ENCODE peak calls at places on chromosomes 7 and 10, in four cellular contexts. G, Z, B and M are unnamed samples.

GRCh38 chr7:116357776-116358670 is 141.5 kb upstream of the CAV2 start:
- DNase-seq in G (no peak), Z (peak; percentile 62), B (no peak), M (no peak)

GRCh38 chr10:101158101-101159058 is 27.3 kb downstream of the TLX1 start:
- DNase-seq in G (no peak), Z (no peak), B (no peak), M (no peak)

GRCh38 chr10:111835562-111835961 is 348.0 kb downstream of the GPAM start:
- DNase-seq in G (no peak), Z (no peak), B (no peak), M (no peak)

GRCh38 chr7:90749774-90750173 is 153.7 kb downstream of the CDK14 start:
- DNase-seq in G (no peak), Z (peak; percentile 33), B (no peak), M (no peak)

GRCh38 chr7:33299425-33299824 is 170.1 kb downstream of the BBS9 start:
- DNase-seq in G (no peak), Z (no peak), B (no peak), M (no peak)

GRCh38 chr7:43721193-43721806 is 8.0 kb downstream of the COA1 start:
- DNase-seq in G (no peak), Z (peak; percentile 71), B (no peak), M (peak; percentile 83)

GRCh38 chr7:100100420-100101015 is 679 bp downstream of the MCM7 start:
- DNase-seq in G (peak; percentile 92), Z (peak; percentile 98), B (peak; percentile 90), M (peak; percentile 98)

GRCh38 chr7:74043523-74043951 is 15.6 kb downstream of the ELN start:
- DNase-seq in G (peak; percentile 78), Z (peak; percentile 64), B (no peak), M (no peak)

GRCh38 chr10:16436367-16436757 is 448 bp upstream of the PTER start:
- DNase-seq in G (no peak), Z (no peak), B (no peak), M (peak; percentile 26)

GRCh38 chr7:82032899-82033298 is 263.1 kb upstream of the HGF start:
- DNase-seq in G (no peak), Z (no peak), B (no peak), M (no peak)

GRCh38 chr7:44581426-44581906 is 565 bp downstream of the TMED4 start:
- DNase-seq in G (no peak), Z (no peak), B (no peak), M (peak; percentile 21)

GRCh38 chr10:6564367-6564766 is 15.7 kb downstream of the PRKCQ start:
- DNase-seq in G (no peak), Z (no peak), B (no peak), M (no peak)

GRCh38 chr7:127652333-127653248 is 597 bp downstream of the SND1 start:
- DNase-seq in G (no peak), Z (peak; percentile 62), B (no peak), M (peak; percentile 49)

GRCh38 chr7:24057243-24057642 is 226.7 kb upstream of the NPY start:
- DNase-seq in G (no peak), Z (no peak), B (no peak), M (no peak)

GRCh38 chr7:99362801-99363200 is 11.7 kb upstream of the ARPC1B start:
- DNase-seq in G (no peak), Z (peak; percentile 96), B (no peak), M (peak; percentile 60)

GRCh38 chr7:50584386-50584785 is 19.2 kb upstream of the DDC start:
- DNase-seq in G (no peak), Z (no peak), B (no peak), M (no peak)

GRCh38 chr10:121833387-121833786 is 94.4 kb downstream of the ATE1 start:
- DNase-seq in G (no peak), Z (no peak), B (no peak), M (no peak)

GRCh38 chr10:128147064-128147463 is 20.8 kb upstream of the MKI67 start:
- DNase-seq in G (no peak), Z (no peak), B (no peak), M (no peak)

GRCh38 chr10:132536241-132536963 is 1.2 kb upstream of the INPP5A start:
- DNase-seq in G (no peak), Z (no peak), B (no peak), M (no peak)

GRCh38 chr10:86968271-86968993 is at the start of gene ADIRF:
- DNase-seq in G (peak; percentile 37), Z (no peak), B (peak; percentile 46), M (peak; percentile 68)

GRCh38 chr7:16647435-16647960 is 1.5 kb downstream of the BZW2 start:
- DNase-seq in G (no peak), Z (peak; percentile 36), B (no peak), M (no peak)

GRCh38 chr10:86327954-86328705 is 38.5 kb downstream of the GRID1 start:
- DNase-seq in G (no peak), Z (no peak), B (no peak), M (no peak)

GRCh38 chr10:63711866-63712716 is 190.9 kb downstream of the REEP3 start:
- DNase-seq in G (no peak), Z (peak; percentile 97), B (no peak), M (peak; percentile 11)

GRCh38 chr10:75904499-75905283 is 473.3 kb downstream of the LRMDA start:
- DNase-seq in G (no peak), Z (no peak), B (no peak), M (peak; percentile 55)

GRCh38 chr10:46992794-46993552 is 81.7 kb downstream of the PTPN20 start:
- DNase-seq in G (peak; percentile 50), Z (peak; percentile 50), B (peak; percentile 56), M (peak; percentile 2)

GRCh38 chr10:92809845-92810244 is 38.5 kb upstream of the EXOC6 start:
- DNase-seq in G (no peak), Z (no peak), B (peak; percentile 16), M (no peak)

GRCh38 chr7:151006590-151007300 is 15.9 kb downstream of the NOS3 start:
- DNase-seq in G (peak; percentile 24), Z (no peak), B (no peak), M (no peak)
- H3K4ac ChIP-seq in G (no peak overlapping the region), Z (no peak overlapping the region), B (no peak overlapping the region), M (no peak overlapping the region)

GRCh38 chr10:71647526-71648354 is 71.8 kb downstream of the C10orf105 start:
- DNase-seq in G (peak; percentile 62), Z (no peak), B (peak; percentile 78), M (peak; percentile 18)

GRCh38 chr10:71646051-71646450 is 73.5 kb downstream of the C10orf105 start:
- DNase-seq in G (no peak), Z (no peak), B (no peak), M (no peak)

GRCh38 chr10:71648595-71649320 is 70.8 kb downstream of the C10orf105 start:
- DNase-seq in G (no peak), Z (no peak), B (no peak), M (no peak)

GRCh38 chr10:71644307-71645180 is 75.0 kb downstream of the C10orf105 start:
- DNase-seq in G (no peak), Z (no peak), B (no peak), M (no peak)

DNA sequence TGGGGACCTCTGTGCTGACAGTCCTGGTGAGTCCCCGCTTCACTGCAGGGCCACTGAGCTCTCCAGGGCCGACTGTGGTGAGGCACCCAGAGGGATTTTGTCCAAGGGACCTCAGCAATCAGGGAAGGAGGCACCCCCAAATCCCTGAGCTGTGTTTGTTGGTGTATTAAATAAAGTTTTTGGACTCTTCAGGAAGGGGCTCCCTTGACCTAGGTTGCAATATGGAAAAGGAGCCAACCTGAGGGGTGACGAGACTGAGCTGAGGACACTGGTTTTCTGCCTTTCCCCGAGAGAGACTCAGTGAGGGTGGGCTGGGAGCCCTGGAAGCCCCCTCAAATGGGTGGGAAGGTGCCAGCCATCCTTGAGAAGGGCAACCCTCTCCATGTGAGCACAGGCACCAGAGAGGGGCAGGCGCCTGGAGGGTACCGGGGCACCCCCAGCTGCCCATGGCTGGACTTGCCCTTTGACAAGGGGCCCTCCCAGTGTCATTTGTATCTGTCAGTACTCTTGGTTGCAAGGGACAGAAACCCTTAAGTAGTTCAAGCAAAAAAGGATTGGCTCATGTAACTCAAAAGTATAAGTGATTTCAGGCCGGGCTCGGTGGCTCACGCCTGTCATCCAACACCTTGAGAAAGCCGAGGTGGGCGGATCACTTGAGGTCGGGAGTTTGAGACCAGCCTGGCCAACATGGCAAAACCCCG is 72.8 kb downstream of the C10orf105 start:
- DNase-seq in G (no peak), Z (no peak), B (no peak), M (no peak)
- H3K4ac ChIP-seq in G (no peak overlapping the region), Z (no peak overlapping the region), B (no peak overlapping the region), M (no peak overlapping the region)

GRCh38 chr7:1979591-1980560 is 252.9 kb downstream of the MAD1L1 start:
- DNase-seq in G (peak; percentile 80), Z (no peak), B (no peak), M (no peak)

GRCh38 chr7:1977876-1978441 is 254.8 kb downstream of the MAD1L1 start:
- DNase-seq in G (no peak), Z (no peak), B (no peak), M (no peak)

GRCh38 chr7:1978656-1979590 is 253.8 kb downstream of the MAD1L1 start:
- DNase-seq in G (no peak), Z (no peak), B (no peak), M (no peak)

GRCh38 chr7:1981878-1982230 is 250.9 kb downstream of the MAD1L1 start:
- DNase-seq in G (no peak), Z (no peak), B (no peak), M (no peak)

DNA sequence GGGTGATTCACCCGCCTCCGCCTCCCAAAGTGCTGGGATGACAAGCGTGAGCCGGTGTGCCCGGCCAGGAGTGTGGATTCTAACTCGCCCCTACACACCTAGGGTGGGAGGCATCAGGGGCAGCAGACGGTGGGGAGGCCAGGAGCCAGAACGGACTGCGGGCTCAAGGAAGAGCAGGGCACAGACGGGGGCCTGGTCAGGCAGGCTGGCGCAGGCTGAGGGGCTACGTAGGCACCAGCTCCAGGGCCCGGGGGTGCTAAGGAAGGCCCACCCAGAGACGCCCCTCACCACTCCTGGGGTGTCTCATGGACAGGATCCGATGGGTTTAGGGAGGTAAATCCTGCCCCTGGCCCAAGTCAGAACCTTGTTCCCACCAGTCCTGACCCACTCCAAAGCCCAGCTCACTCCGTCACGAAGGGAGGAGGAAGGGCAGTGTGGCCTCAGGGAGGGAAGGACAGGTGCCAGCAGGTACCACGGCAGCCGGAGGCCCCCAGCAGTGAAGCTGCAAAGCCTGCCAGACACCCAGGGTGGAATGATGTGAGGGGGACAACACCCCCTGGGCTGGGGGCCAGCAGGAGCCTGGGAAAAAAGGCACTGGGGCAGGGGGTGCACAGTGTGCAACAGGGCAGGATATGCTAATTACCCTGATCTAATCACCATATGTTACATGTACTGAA is 251.4 kb downstream of the MAD1L1 start:
- DNase-seq in G (no peak), Z (no peak), B (no peak), M (no peak)
- H3K4ac ChIP-seq in G (no peak overlapping the region), Z (no peak overlapping the region), B (no peak overlapping the region), M (no peak overlapping the region)

GRCh38 chr10:69337312-69338132 is 59.2 kb downstream of the HK1 start:
- DNase-seq in G (no peak), Z (peak; percentile 86), B (no peak), M (peak; percentile 98)

GRCh38 chr10:69338547-69339450 is 60.5 kb downstream of the HK1 start:
- DNase-seq in G (no peak), Z (no peak), B (no peak), M (no peak)

GRCh38 chr10:69335613-69336012 is 57.3 kb downstream of the HK1 start:
- DNase-seq in G (no peak), Z (no peak), B (no peak), M (no peak)

GRCh38 chr10:69336952-69337311 is 58.6 kb downstream of the HK1 start:
- DNase-seq in G (no peak), Z (no peak), B (no peak), M (no peak)

DNA sequence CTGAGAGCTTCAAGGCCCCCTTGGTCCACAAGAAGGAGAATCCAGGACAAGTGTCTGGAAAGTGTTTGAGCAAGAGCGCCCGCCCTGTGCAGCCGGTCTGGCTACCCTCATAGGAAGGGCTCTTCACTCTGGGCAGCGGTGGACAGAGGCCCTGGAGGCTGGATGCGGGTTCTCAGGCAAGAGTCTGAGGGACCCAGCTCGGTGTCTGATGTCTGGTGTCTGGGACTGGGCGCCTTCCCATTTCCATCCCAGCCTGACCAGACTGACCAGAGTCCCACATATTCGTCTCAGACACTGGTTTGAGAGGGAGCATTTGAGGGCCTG is 59.8 kb downstream of the HK1 start:
- DNase-seq in G (no peak), Z (no peak), B (no peak), M (peak; percentile 98)
- H3K4ac ChIP-seq in G (no peak overlapping the region), Z (peak overlapping the region; percentile 68), B (peak overlapping the region; percentile 88), M (peak overlapping the region; percentile 73)